ENCODE peak calls at places on chromosomes 5 and 9, in eight cellular contexts. V is GM23338, D is GM12878, B is HCT116, H is H1, W is endothelial cell of umbilical vein, X is HepG2, C is K562. Y is an unnamed sample.

GRCh38 chr5:10527281-10527950 is 36.5 kb upstream of the ANKRD33B start:
- DNase-seq in V (no peak), D (no peak), B (no peak), H (no peak), W (no peak), X (no peak), C (no peak), Y (no peak)

GRCh38 chr5:151029179-151029855 is 8.9 kb downstream of the GPX3 start:
- DNase-seq in V (no peak), D (no peak), B (no peak), H (no peak), W (no peak), X (no peak), C (no peak), Y (no peak)

GRCh38 chr5:95892784-95893354 is 68.8 kb downstream of the ELL2 start:
- DNase-seq in V (peak), D (no peak), B (peak), H (no peak), W (peak), X (peak), C (peak), Y (no peak)

GRCh38 chr5:111699976-111700375 is 57.0 kb downstream of the NREP start:
- DNase-seq in V (no peak), D (no peak), B (no peak), H (no peak), W (no peak), X (peak), C (no peak), Y (no peak)

GRCh38 chr5:169905017-169905416 is 75.3 kb downstream of the INSYN2B start:
- DNase-seq in V (no peak), D (no peak), B (no peak), H (no peak), W (no peak), X (no peak), C (no peak), Y (no peak)

GRCh38 chr5:94153736-94154450 is 412.5 kb upstream of the POU5F2 start:
- DNase-seq in V (no peak), D (no peak), B (no peak), H (no peak), W (no peak), X (no peak), C (no peak), Y (no peak)

GRCh38 chr5:53373420-53374188 is 106.8 kb upstream of the FST start:
- DNase-seq in V (no peak), D (no peak), B (no peak), H (no peak), W (peak), X (no peak), C (no peak), Y (no peak)

GRCh38 chr5:123215929-123216702 is 127.1 kb downstream of the PRDM6 start:
- DNase-seq in V (peak), D (no peak), B (peak), H (no peak), W (no peak), X (no peak), C (no peak), Y (no peak)

GRCh38 chr5:108736855-108737254 is 10.8 kb upstream of the FER start:
- DNase-seq in V (no peak), D (no peak), B (no peak), H (no peak), W (no peak), X (no peak), C (no peak), Y (no peak)

GRCh38 chr5:67038817-67039603 is 157.6 kb downstream of the CD180 start:
- DNase-seq in V (no peak), D (no peak), B (no peak), H (no peak), W (peak), X (peak), C (no peak), Y (no peak)

GRCh38 chr5:72817076-72817476 is 615 bp downstream of the TNPO1 start:
- DNase-seq in V (peak), D (no peak), B (peak), H (no peak), W (peak), X (peak), C (peak), Y (no peak)

GRCh38 chr5:133952729-133953567 is 15.5 kb downstream of the C5orf15 start:
- DNase-seq in V (no peak), D (no peak), B (no peak), H (no peak), W (peak), X (no peak), C (no peak), Y (no peak)

GRCh38 chr9:114893622-114894021 is 36.8 kb downstream of the TNFSF8 start:
- DNase-seq in V (no peak), D (no peak), B (no peak), H (no peak), W (peak), X (no peak), C (no peak), Y (no peak)

GRCh38 chr5:93622240-93622885 is 39.3 kb downstream of the NR2F1 start:
- DNase-seq in V (peak), D (no peak), B (no peak), H (no peak), W (no peak), X (peak), C (no peak), Y (no peak)

GRCh38 chr9:75369989-75370388 is 281.7 kb downstream of the OSTF1 start:
- DNase-seq in V (no peak), D (no peak), B (no peak), H (no peak), W (no peak), X (no peak), C (no peak), Y (no peak)

GRCh38 chr9:89096807-89097206 is 81.8 kb downstream of the SHC3 start:
- DNase-seq in V (peak), D (no peak), B (no peak), H (no peak), W (no peak), X (no peak), C (no peak), Y (no peak)

GRCh38 chr5:171474106-171474878 is 54.8 kb downstream of the FGF18 start:
- DNase-seq in V (no peak), D (no peak), B (no peak), H (no peak), W (no peak), X (no peak), C (no peak), Y (no peak)

GRCh38 chr5:174448662-174449061 is 275.7 kb upstream of the MSX2 start:
- DNase-seq in V (no peak), D (no peak), B (no peak), H (no peak), W (no peak), X (no peak), C (no peak), Y (no peak)

GRCh38 chr5:149129181-149129580 is 12.1 kb upstream of the ABLIM3 start:
- DNase-seq in V (no peak), D (no peak), B (no peak), H (no peak), W (no peak), X (no peak), C (no peak), Y (no peak)

GRCh38 chr5:132831095-132831860 is 831 bp upstream of the SHROOM1 start:
- DNase-seq in V (no peak), D (no peak), B (no peak), H (no peak), W (no peak), X (no peak), C (no peak), Y (no peak)

GRCh38 chr5:134136771-134137170 is 22.3 kb downstream of the TCF7 start:
- DNase-seq in V (no peak), D (no peak), B (no peak), H (no peak), W (no peak), X (no peak), C (no peak), Y (no peak)

GRCh38 chr5:7881816-7882215 is 12.9 kb downstream of the MTRR start:
- DNase-seq in V (no peak), D (no peak), B (no peak), H (no peak), W (no peak), X (no peak), C (no peak), Y (no peak)

GRCh38 chr9:101030022-101030391 is 1.5 kb downstream of the PLPPR1 start:
- DNase-seq in V (peak), D (no peak), B (no peak), H (no peak), W (no peak), X (no peak), C (no peak), Y (no peak)

GRCh38 chr5:67235399-67236110 is 39.0 kb upstream of the CD180 start:
- DNase-seq in V (no peak), D (no peak), B (no peak), H (no peak), W (no peak), X (peak), C (no peak), Y (no peak)

GRCh38 chr9:123234853-123235252 is 33.5 kb downstream of the STRBP start:
- DNase-seq in V (no peak), D (peak), B (no peak), H (no peak), W (no peak), X (no peak), C (no peak), Y (no peak)

GRCh38 chr5:102154291-102154690 is 141.8 kb downstream of the SLCO4C1 start:
- DNase-seq in V (no peak), D (no peak), B (no peak), H (no peak), W (no peak), X (no peak), C (no peak), Y (no peak)

GRCh38 chr9:112867275-112867991 is 23.2 kb downstream of the SLC46A2 start:
- DNase-seq in V (peak), D (no peak), B (peak), H (no peak), W (no peak), X (peak), C (peak), Y (peak)

GRCh38 chr5:112419596-112420110 is 576 bp upstream of the EPB41L4A start:
- DNase-seq in V (peak), D (no peak), B (peak), H (no peak), W (peak), X (no peak), C (peak), Y (no peak)

GRCh38 chr5:56059854-56060253 is 65.1 kb upstream of the IL6ST start:
- DNase-seq in V (no peak), D (no peak), B (no peak), H (no peak), W (no peak), X (no peak), C (no peak), Y (no peak)

GRCh38 chr9:107732781-107733529 is 243.4 kb upstream of the KLF4 start:
- DNase-seq in V (no peak), D (no peak), B (no peak), H (no peak), W (peak), X (no peak), C (no peak), Y (no peak)

GRCh38 chr5:138282918-138283742 is 8.7 kb upstream of the GFRA3 start:
- DNase-seq in V (peak), D (no peak), B (peak), H (no peak), W (peak), X (peak), C (peak), Y (no peak)

GRCh38 chr9:133277467-133277866 is 2.5 kb upstream of the ABO start:
- DNase-seq in V (no peak), D (no peak), B (no peak), H (no peak), W (no peak), X (no peak), C (no peak), Y (no peak)

GRCh38 chr5:171318026-171318425 is 9.0 kb downstream of the TLX3 start:
- DNase-seq in V (peak), D (no peak), B (no peak), H (no peak), W (no peak), X (no peak), C (no peak), Y (no peak)

GRCh38 chr5:91875133-91875779 is 492.1 kb upstream of the ARRDC3 start:
- DNase-seq in V (peak), D (no peak), B (no peak), H (no peak), W (no peak), X (no peak), C (no peak), Y (no peak)

GRCh38 chr5:55222061-55222818 is 4.9 kb downstream of the MCIDAS start:
- DNase-seq in V (peak), D (no peak), B (no peak), H (no peak), W (no peak), X (no peak), C (no peak), Y (no peak)

GRCh38 chr5:178762960-178763359 is 32.5 kb upstream of the ZNF354A start:
- DNase-seq in V (no peak), D (no peak), B (no peak), H (no peak), W (no peak), X (no peak), C (no peak), Y (no peak)

GRCh38 chr5:139854953-139855352 is 59.3 kb downstream of the PSD2 start:
- DNase-seq in V (no peak), D (no peak), B (no peak), H (no peak), W (no peak), X (no peak), C (no peak), Y (no peak)

GRCh38 chr5:173327084-173327947 is 898 bp downstream of the STC2 start:
- DNase-seq in V (no peak), D (no peak), B (no peak), H (no peak), W (peak), X (no peak), C (peak), Y (no peak)
- TF ChIP-seq EZH2 in V (no peak), D (no peak), B (no peak), H (no peak), W (no peak), X (no peak), C (no peak), Y (no peak)

GRCh38 chr9:81841326-81841725 is 86.9 kb upstream of the SPATA31D4 start:
- DNase-seq in V (peak), D (no peak), B (no peak), H (no peak), W (no peak), X (no peak), C (no peak), Y (no peak)

GRCh38 chr9:81847181-81847915 is 80.9 kb upstream of the SPATA31D4 start:
- DNase-seq in V (no peak), D (no peak), B (no peak), H (no peak), W (peak), X (no peak), C (no peak), Y (no peak)

GRCh38 chr9:81848472-81848871 is 79.8 kb upstream of the SPATA31D4 start:
- DNase-seq in V (peak), D (no peak), B (no peak), H (no peak), W (peak), X (peak), C (no peak), Y (no peak)

GRCh38 chr9:81849631-81850259 is 78.5 kb upstream of the SPATA31D4 start:
- DNase-seq in V (peak), D (no peak), B (no peak), H (no peak), W (peak), X (no peak), C (no peak), Y (no peak)

DNA sequence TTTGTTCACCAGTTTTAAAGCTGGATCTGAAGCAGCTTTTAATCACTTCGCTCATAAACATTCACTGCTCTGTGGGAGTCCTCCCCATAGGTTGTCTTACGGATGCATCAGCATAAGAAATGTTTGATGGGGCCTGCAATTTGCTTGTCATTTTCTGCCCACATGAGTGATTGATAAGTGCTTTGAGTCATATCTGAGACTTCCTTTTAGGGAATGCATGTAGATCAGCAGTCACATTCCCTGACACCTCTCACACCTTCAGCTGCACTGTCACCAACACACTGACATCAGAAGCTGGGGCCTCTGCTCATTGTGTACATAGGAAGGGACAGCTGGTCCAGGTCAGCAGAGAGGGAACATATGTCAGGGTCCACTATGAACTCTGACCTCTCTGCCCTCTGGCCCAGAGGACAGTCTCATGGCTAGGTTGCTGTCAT is 84.1 kb upstream of the SPATA31D4 start:
- DNase-seq in V (no peak), D (no peak), B (no peak), H (no peak), W (no peak), X (peak), C (no peak), Y (no peak)
- TF ChIP-seq POLR2AphosphoS5 in V (no peak), D (no peak), B (no peak), H (no peak), W (no peak), X (no peak), C (no peak), Y (no peak)

DNA sequence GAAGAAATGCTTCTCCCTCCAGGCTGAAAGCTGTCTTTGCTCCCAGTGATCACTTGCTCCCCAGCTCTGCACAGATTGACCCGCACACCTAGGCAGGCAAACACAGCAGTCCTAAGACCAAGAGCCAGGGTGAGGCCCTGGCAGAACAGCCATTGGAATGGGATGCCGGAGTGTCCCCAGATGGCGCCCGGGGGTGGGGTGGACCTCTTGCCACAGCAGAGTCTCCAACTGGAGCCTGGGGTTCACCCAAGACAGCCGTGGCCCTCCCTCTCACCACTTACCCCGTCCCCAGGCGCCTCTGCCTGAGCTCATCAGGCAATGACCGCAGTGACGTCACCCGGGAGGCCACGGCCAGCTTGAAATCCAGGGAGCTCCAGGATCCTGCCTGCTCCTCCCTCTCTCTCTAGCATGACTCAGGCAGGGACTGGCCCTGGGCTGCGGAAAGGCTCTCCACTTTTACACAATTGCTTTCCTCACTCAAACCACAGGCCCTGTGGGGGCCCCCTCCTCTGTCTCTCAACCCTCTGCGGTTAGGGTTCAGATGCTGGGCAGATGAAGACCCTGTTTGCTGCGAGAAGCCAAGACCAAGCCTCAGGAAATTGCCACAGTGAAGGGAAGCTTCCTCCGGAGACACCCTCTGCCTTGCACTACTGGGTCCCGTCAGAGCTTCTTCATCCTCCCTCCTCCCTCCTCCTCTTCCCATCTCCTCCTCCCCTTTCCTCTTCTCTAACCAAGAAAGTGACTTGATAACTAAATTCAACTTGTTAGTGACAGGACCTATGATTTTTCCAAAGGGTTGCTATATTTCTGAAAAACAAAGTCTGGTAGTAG is 24.3 kb upstream of the PTGES start:
- DNase-seq in V (peak), D (no peak), B (peak), H (no peak), W (peak), X (peak), C (peak), Y (no peak)
- H3K4me3 ChIP-seq in V (no peak), D (no peak), B (peak), H (no peak), W (no peak), X (no peak), C (peak), Y (no peak)

GRCh38 chr9:37645903-37646506 is 4.7 kb upstream of the FRMPD1 start:
- DNase-seq in V (no peak), D (no peak), B (no peak), H (no peak), W (no peak), X (no peak), C (no peak), Y (no peak)

GRCh38 chr9:37650299-37650872 is 368 bp upstream of the FRMPD1 start:
- DNase-seq in V (peak), D (no peak), B (no peak), H (no peak), W (no peak), X (no peak), C (no peak), Y (no peak)

GRCh38 chr9:37653385-37653784 is 2.6 kb downstream of the FRMPD1 start:
- DNase-seq in V (no peak), D (no peak), B (no peak), H (no peak), W (no peak), X (no peak), C (no peak), Y (no peak)

GRCh38 chr9:37656936-37657335 is 6.2 kb downstream of the FRMPD1 start:
- DNase-seq in V (no peak), D (no peak), B (no peak), H (no peak), W (no peak), X (no peak), C (no peak), Y (no peak)

GRCh38 chr9:37650873-37651768 is at the start of gene FRMPD1:
- DNase-seq in V (peak), D (no peak), B (no peak), H (peak), W (peak), X (peak), C (peak), Y (no peak)
- TF ChIP-seq EZH2 in V (peak), D (no peak), B (no peak), H (peak), W (peak), X (no peak), C (no peak), Y (peak)

GRCh38 chr9:128886211-128886826 is 4.4 kb downstream of the LRRC8A start:
- DNase-seq in V (no peak), D (no peak), B (no peak), H (no peak), W (peak), X (no peak), C (no peak), Y (no peak)

GRCh38 chr9:128885798-128886197 is 3.9 kb downstream of the LRRC8A start:
- DNase-seq in V (no peak), D (no peak), B (no peak), H (no peak), W (no peak), X (no peak), C (no peak), Y (no peak)

GRCh38 chr9:128885376-128885775 is 3.4 kb downstream of the LRRC8A start:
- DNase-seq in V (no peak), D (no peak), B (no peak), H (no peak), W (no peak), X (no peak), C (no peak), Y (no peak)

GRCh38 chr9:128887049-128887448 is 5.1 kb downstream of the LRRC8A start:
- DNase-seq in V (no peak), D (no peak), B (no peak), H (no peak), W (no peak), X (no peak), C (no peak), Y (no peak)

DNA sequence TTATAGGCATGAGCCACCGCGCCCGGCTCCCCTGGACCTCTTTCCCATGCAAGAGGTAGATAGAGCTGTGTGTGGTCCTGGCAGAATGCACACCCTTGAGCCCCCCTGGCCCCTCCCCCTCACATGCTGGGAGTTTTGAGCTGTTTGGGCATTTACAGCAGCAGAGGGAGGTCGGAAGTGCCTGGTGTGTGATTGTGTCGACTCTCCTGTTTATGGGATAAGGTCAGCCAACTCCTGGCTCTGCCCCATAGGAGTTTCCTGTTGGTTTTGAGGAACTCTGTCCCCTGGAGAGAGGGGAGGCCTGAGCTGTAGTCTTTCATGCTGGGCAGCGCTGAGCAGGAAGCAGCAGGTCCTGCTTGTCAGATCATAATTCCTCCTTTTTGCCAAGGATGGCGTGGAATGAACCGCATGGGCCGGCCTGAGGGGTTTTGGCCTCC is 6.0 kb downstream of the LRRC8A start:
- DNase-seq in V (peak), D (no peak), B (no peak), H (peak), W (peak), X (no peak), C (no peak), Y (no peak)
- TF ChIP-seq POLR2AphosphoS5 in V (no peak), D (no peak), B (no peak), H (no peak), W (peak), X (no peak), C (no peak), Y (no peak)

Y was measured in SK-N-MC.